ENCODE peak calls at places on chromosome 21, in seven cellular contexts. S, W, B, A, E, J and Z are unnamed samples.

GRCh38 chr21:14120091-14120734 is 90.5 kb downstream of the LIPI start:
- DNase-seq in E (peak; percentile 49), W (peak; percentile 59), B (no peak), S (no peak), J (no peak), A (peak; percentile 60), Z (peak; percentile 56)

GRCh38 chr21:43748622-43749021 is 27.5 kb downstream of the CSTB start:
- DNase-seq in S (no peak), E (no peak), A (no peak), B (no peak), J (no peak), W (no peak), Z (no peak)

GRCh38 chr21:38712076-38712475 is 93.7 kb upstream of the ETS2 start:
- DNase-seq in A (peak; percentile 63), E (peak; percentile 56), S (peak; percentile 44), W (peak; percentile 64), B (peak; percentile 31), J (peak; percentile 68), Z (peak; percentile 88)

GRCh38 chr21:38794978-38795377 is 10.8 kb upstream of the ETS2 start:
- DNase-seq in E (no peak), W (no peak), J (no peak), B (no peak), A (no peak), S (no peak), Z (no peak)

GRCh38 chr21:17795084-17796036 is 23.8 kb downstream of the C21orf91 start:
- DNase-seq in E (no peak), S (no peak), B (no peak), A (no peak), W (no peak), J (no peak), Z (no peak)

GRCh38 chr21:14620152-14620551 is 74.0 kb upstream of the SAMSN1 start:
- DNase-seq in W (no peak), E (no peak), J (no peak), B (no peak), A (no peak), S (no peak), Z (no peak)

GRCh38 chr21:44006017-44006624 is 6.0 kb upstream of the TRAPPC10 start:
- DNase-seq in A (peak; percentile 96), B (no peak), S (peak; percentile 88), J (peak; percentile 56), E (no peak), W (no peak), Z (no peak)

GRCh38 chr21:26068776-26069175 is 101.8 kb downstream of the APP start:
- DNase-seq in B (no peak), J (no peak), A (no peak), E (no peak), S (no peak), W (no peak), Z (no peak)

GRCh38 chr21:43190544-43191340 is 21.9 kb downstream of the CRYAA start:
- DNase-seq in B (no peak), W (no peak), A (no peak), J (no peak), S (no peak), E (peak; percentile 14), Z (no peak)

GRCh38 chr21:19999369-20000272 is 998.6 kb upstream of the NCAM2 start:
- DNase-seq in A (no peak), J (no peak), W (no peak), E (no peak), S (no peak), B (no peak), Z (no peak)

GRCh38 chr21:18153063-18153462 is 91.6 kb upstream of the CHODL start:
- DNase-seq in B (no peak), W (no peak), A (no peak), J (peak; percentile 20), S (no peak), E (no peak), Z (no peak)

GRCh38 chr21:16424331-16424749 is 694.6 kb downstream of the USP25 start:
- DNase-seq in S (peak; percentile 52), E (no peak), A (no peak), B (no peak), J (peak; percentile 77), W (no peak), Z (no peak)

GRCh38 chr21:14675774-14676530 is 129.8 kb upstream of the SAMSN1 start:
- DNase-seq in A (no peak), J (peak; percentile 30), B (no peak), E (peak; percentile 31), S (no peak), W (no peak), Z (no peak)

GRCh38 chr21:19034041-19034440 is 630.5 kb upstream of the TMPRSS15 start:
- DNase-seq in A (no peak), W (no peak), E (no peak), B (no peak), J (no peak), S (no peak), Z (peak; percentile 16)

GRCh38 chr21:43572443-43572842 is 86.8 kb downstream of the HSF2BP start:
- DNase-seq in A (no peak), E (no peak), B (no peak), S (no peak), W (no peak), J (no peak), Z (no peak)

GRCh38 chr21:14614287-14614686 is 68.2 kb upstream of the SAMSN1 start:
- DNase-seq in J (no peak), A (no peak), E (no peak), S (no peak), W (no peak), B (no peak), Z (no peak)

GRCh38 chr21:25179116-25179515 is 428.2 kb downstream of the MRPL39 start:
- DNase-seq in A (peak; percentile 1), E (no peak), B (no peak), W (no peak), S (no peak), J (no peak), Z (no peak)

GRCh38 chr21:28135646-28136045 is 857.0 kb downstream of the LTN1 start:
- DNase-seq in S (no peak), B (no peak), J (no peak), W (no peak), A (peak; percentile 2), E (no peak), Z (no peak)

GRCh38 chr21:35932232-35932911 is 128.0 kb downstream of the SETD4 start:
- DNase-seq in E (no peak), J (peak; percentile 95), S (peak; percentile 92), W (no peak), A (peak; percentile 91), B (peak; percentile 91), Z (no peak)

GRCh38 chr21:45366931-45367401 is 38.0 kb upstream of the COL18A1 start:
- DNase-seq in E (peak; percentile 43), S (no peak), J (peak; percentile 96), A (peak; percentile 86), B (no peak), W (no peak), Z (peak; percentile 57)

GRCh38 chr21:45365608-45366241 is 39.2 kb upstream of the COL18A1 start:
- DNase-seq in A (peak; percentile 38), W (peak; percentile 62), J (peak; percentile 42), B (peak; percentile 67), E (no peak), S (no peak), Z (peak; percentile 98)

GRCh38 chr21:45365186-45365607 is 39.8 kb upstream of the COL18A1 start:
- DNase-seq in W (no peak), J (no peak), B (no peak), S (no peak), E (no peak), A (no peak), Z (no peak)

GRCh38 chr21:45367402-45368351 is 37.3 kb upstream of the COL18A1 start:
- DNase-seq in B (no peak), S (no peak), W (no peak), J (no peak), A (no peak), E (no peak), Z (no peak)

GRCh38 chr21:45366476-45366875 is 38.5 kb upstream of the COL18A1 start:
- DNase-seq in J (no peak), E (no peak), A (no peak), B (no peak), W (no peak), S (no peak), Z (no peak)
- H3K9ac ChIP-seq in J (peak overlapping the region; percentile 77), E (no peak overlapping the region), A (peak overlapping the region; percentile 41), B (peak overlapping the region; percentile 73), W (no peak overlapping the region), S (no peak overlapping the region), Z (no peak overlapping the region)

GRCh38 chr21:33157303-33157702 is 72.4 kb upstream of the IFNAR2 start:
- DNase-seq in B (no peak), E (no peak), J (no peak), A (peak; percentile 23), W (peak; percentile 42), S (no peak), Z (peak; percentile 45)
- H3K9ac ChIP-seq in B (no peak overlapping the region), E (no peak overlapping the region), J (no peak overlapping the region), A (no peak overlapping the region), W (no peak overlapping the region), S (no peak overlapping the region), Z (no peak overlapping the region)

DNA sequence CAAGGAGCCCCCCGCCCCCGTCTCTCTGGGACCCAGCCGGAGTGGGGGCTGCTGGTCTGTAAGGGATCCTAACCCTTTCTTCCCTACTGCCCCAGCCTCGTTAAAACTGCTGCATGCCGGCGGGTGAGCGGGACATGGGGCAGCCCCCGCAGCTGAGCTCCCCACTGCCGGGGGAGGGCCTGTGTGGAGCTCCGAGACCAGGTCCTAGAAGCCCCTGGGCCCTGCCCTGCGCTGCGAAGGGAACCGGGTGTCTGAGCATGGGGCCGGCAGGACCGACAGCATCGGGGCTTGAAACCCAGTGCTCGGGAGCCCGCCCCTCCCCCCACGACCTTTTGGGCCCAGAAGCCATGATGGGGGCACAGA is 9.2 kb upstream of the COL6A1 start:
- DNase-seq in E (no peak), J (no peak), B (no peak), W (no peak), S (no peak), A (peak; percentile 49), Z (peak; percentile 47)
- H3K9ac ChIP-seq in E (peak overlapping the region; percentile 48), J (no peak overlapping the region), B (no peak overlapping the region), W (no peak overlapping the region), S (no peak overlapping the region), A (peak overlapping the region; percentile 79), Z (peak overlapping the region; percentile 98)

GRCh38 chr21:37146320-37147225 is 73.5 kb downstream of the TTC3 start:
- DNase-seq in E (no peak), S (no peak), A (no peak), J (no peak), B (no peak), W (no peak), Z (no peak)

GRCh38 chr21:37145635-37146111 is 72.6 kb downstream of the TTC3 start:
- DNase-seq in B (peak; percentile 19), J (no peak), A (peak; percentile 38), W (peak; percentile 45), E (no peak), S (peak; percentile 88), Z (peak; percentile 90)

GRCh38 chr21:37153935-37154350 is 80.9 kb downstream of the TTC3 start:
- DNase-seq in J (peak; percentile 29), W (peak; percentile 48), S (no peak), A (no peak), E (peak; percentile 61), B (no peak), Z (no peak)

GRCh38 chr21:37153193-37153934 is 80.3 kb downstream of the TTC3 start:
- DNase-seq in A (peak; percentile 66), B (no peak), S (no peak), W (no peak), E (peak; percentile 40), J (peak; percentile 82), Z (no peak)

DNA sequence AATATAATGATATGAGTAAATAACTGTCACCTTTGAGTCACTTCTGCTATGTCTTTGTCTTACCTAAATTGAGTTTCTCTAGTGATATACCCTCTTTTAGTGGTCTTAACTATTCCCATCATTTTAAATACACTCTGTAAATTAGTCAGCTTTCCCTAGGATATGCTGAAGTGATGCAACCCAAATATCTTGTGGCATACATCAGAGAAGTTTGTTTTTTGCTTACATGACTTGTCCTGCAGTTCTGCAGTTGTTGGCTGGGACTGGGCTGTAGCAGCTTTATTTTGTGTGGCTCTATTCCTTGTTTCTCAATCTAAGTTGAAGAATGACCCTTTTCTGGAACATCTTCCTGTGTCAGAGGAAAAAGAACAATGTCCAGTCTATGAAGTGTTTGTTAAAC is 76.4 kb downstream of the TTC3 start:
- DNase-seq in B (no peak), A (peak; percentile 90), J (peak; percentile 37), W (no peak), E (no peak), S (peak; percentile 14), Z (no peak)
- H3K9ac ChIP-seq in B (no peak overlapping the region), A (peak overlapping the region; percentile 4), J (no peak overlapping the region), W (no peak overlapping the region), E (no peak overlapping the region), S (no peak overlapping the region), Z (no peak overlapping the region)